ENCODE peak calls at places on chromosomes 12 and 14, in six cellular contexts. E is SK-N-SH, W is WERI-Rb-1, X is GM12878, J is PC-3, A is HCT116. F is an unnamed sample.

GRCh38 chr14:36652542-36653201 is 9.0 kb upstream of the PAX9 start:
- DNase-seq in A (no peak), W (no peak), E (no peak), J (peak; percentile 71), X (no peak), F (peak; percentile 34)

GRCh38 chr12:69898236-69898635 is 73.2 kb downstream of the MYRFL start:
- DNase-seq in X (no peak), E (no peak), W (no peak), A (no peak), J (no peak), F (no peak)

GRCh38 chr14:54200726-54201125 is 196.1 kb upstream of the CDKN3 start:
- DNase-seq in E (no peak), W (no peak), A (no peak), J (no peak), X (no peak), F (no peak)

GRCh38 chr12:5882511-5883185 is 62.4 kb downstream of the ANO2 start:
- DNase-seq in A (no peak), X (no peak), W (no peak), J (no peak), E (no peak), F (no peak)

GRCh38 chr14:94066089-94066676 is 14.8 kb downstream of the DDX24 start:
- DNase-seq in A (no peak), J (peak; percentile 20), W (no peak), X (no peak), E (no peak), F (peak; percentile 20)

GRCh38 chr14:103562135-103562384 is 397 bp downstream of the BAG5 start:
- DNase-seq in E (no peak), A (no peak), W (no peak), J (peak; percentile 20), X (no peak), F (peak; percentile 53)

GRCh38 chr14:31420013-31420318 is 384 bp downstream of the HEATR5A start:
- DNase-seq in X (no peak), E (peak; percentile 75), W (peak; percentile 61), J (peak; percentile 58), A (no peak), F (peak; percentile 49)

GRCh38 chr14:40574780-40575179 is 1031.9 kb upstream of the LRFN5 start:
- DNase-seq in A (no peak), W (no peak), X (no peak), E (no peak), J (no peak), F (no peak)

GRCh38 chr12:57280234-57281062 is 29.5 kb upstream of the STAC3 start:
- DNase-seq in A (peak; percentile 79), W (no peak), X (peak; percentile 74), J (peak; percentile 92), E (no peak), F (peak; percentile 86)
- H3K27ac ChIP-seq in A (peak overlapping the region; percentile 90), W (no peak overlapping the region), X (peak overlapping the region; percentile 61), J (peak overlapping the region; percentile 87), E (peak overlapping the region; percentile 84), F (peak overlapping the region; percentile 88)

GRCh38 chr14:99633913-99634312 is 11.0 kb upstream of the HHIPL1 start:
- DNase-seq in X (no peak), A (no peak), E (no peak), J (no peak), W (no peak), F (no peak)

GRCh38 chr14:99635116-99635515 is 9.8 kb upstream of the HHIPL1 start:
- DNase-seq in W (no peak), E (no peak), J (no peak), X (no peak), A (no peak), F (no peak)

GRCh38 chr14:99634443-99634842 is 10.5 kb upstream of the HHIPL1 start:
- DNase-seq in J (no peak), W (no peak), A (no peak), X (no peak), E (no peak), F (no peak)

GRCh38 chr14:99637624-99638023 is 7.3 kb upstream of the HHIPL1 start:
- DNase-seq in J (no peak), E (no peak), X (no peak), W (no peak), A (no peak), F (no peak)

GRCh38 chr14:99636487-99636886 is 8.4 kb upstream of the HHIPL1 start:
- DNase-seq in X (no peak), J (peak; percentile 2), E (no peak), A (no peak), W (no peak), F (no peak)
- TF ChIP-seq CTCF in X (no peak), J (no peak), E (no peak), A (no peak), W (no peak), F (no peak)

GRCh38 chr12:52515927-52516831 is 4.0 kb downstream of the KRT5 start:
- DNase-seq in X (no peak), J (peak; percentile 69), A (no peak), E (no peak), W (no peak), F (no peak)
- H3K27ac ChIP-seq in X (no peak overlapping the region), J (peak overlapping the region; percentile 26), A (no peak overlapping the region), E (no peak overlapping the region), W (no peak overlapping the region), F (peak overlapping the region; percentile 100)

GRCh38 chr12:51028126-51028810 is 2.1 kb upstream of the SLC11A2 start:
- DNase-seq in E (no peak), A (no peak), X (no peak), W (peak; percentile 44), J (peak; percentile 75), F (no peak)
- TF ChIP-seq CTCF in E (peak; percentile 39), A (peak; percentile 53), X (peak; percentile 63), W (peak; percentile 52), J (peak; percentile 69), F (peak; percentile 43)

DNA sequence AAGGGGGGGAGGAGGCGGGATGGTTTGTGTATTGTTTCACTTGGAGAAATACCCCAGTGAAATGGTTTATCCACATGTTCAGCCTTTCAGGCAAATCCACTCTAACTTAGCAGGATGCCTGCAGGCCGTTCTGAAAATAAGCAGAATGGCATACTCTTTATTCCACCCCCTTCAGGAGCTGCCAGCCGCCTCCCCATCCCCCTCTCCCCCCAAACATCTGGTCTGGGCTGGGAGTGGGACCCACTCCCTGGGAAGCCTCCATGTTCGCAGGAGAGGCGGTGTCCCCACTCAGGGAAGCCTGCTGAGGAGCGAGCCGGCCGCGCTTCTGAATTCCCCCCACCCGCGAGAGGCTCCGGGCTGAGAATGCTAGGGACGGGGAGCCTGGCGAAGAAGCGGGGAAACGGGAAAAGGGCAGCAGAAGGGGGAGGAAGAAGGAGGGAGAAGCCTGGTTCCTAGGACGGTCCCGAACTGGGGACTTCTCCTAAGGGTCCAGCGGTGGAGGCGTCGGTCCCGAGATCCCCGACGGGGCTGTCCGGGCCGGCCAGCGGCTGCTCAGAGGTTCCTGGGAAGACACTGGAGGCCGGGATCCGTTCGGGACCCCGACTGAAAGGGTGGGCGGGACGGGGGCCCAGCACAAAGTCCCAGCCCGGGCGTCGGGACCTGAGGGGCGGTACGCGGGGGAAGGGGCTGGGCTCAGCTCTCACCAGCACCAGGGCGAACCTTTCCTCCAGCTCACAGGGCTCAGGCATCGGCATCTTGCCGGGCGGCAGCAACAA is 666 bp downstream of the FMNL3 start:
- DNase-seq in A (no peak), E (peak; percentile 78), X (no peak), W (peak; percentile 37), J (no peak), F (peak; percentile 38)
- H3K27ac ChIP-seq in A (no peak overlapping the region), E (peak overlapping the region; percentile 88), X (peak overlapping the region; percentile 82), W (peak overlapping the region; percentile 92), J (no peak overlapping the region), F (peak overlapping the region; percentile 80)

GRCh38 chr14:73465833-73466532 is 7.6 kb upstream of the NUMB start:
- DNase-seq in E (no peak), X (no peak), W (no peak), J (peak; percentile 70), A (no peak), F (no peak)

GRCh38 chr14:73462815-73463214 is 4.5 kb upstream of the NUMB start:
- DNase-seq in W (no peak), J (no peak), X (no peak), A (no peak), E (peak; percentile 48), F (no peak)

GRCh38 chr14:73461478-73462077 is 3.2 kb upstream of the NUMB start:
- DNase-seq in X (no peak), W (no peak), E (no peak), A (no peak), J (no peak), F (no peak)

GRCh38 chr14:73462078-73462715 is 3.9 kb upstream of the NUMB start:
- DNase-seq in X (no peak), J (no peak), E (peak; percentile 62), A (no peak), W (peak; percentile 14), F (no peak)

GRCh38 chr14:73463411-73463810 is 5.1 kb upstream of the NUMB start:
- DNase-seq in E (no peak), A (no peak), J (peak; percentile 91), W (peak; percentile 19), X (no peak), F (peak; percentile 64)
- TF ChIP-seq CTCF in E (no peak), A (no peak), J (no peak), W (no peak), X (no peak), F (no peak)

GRCh38 chr14:32512813-32513212 is 183.7 kb downstream of the AKAP6 start:
- DNase-seq in J (no peak), W (no peak), E (no peak), A (no peak), X (no peak), F (no peak)
- H3K27ac ChIP-seq in J (no peak overlapping the region), W (no peak overlapping the region), E (peak overlapping the region; percentile 94), A (no peak overlapping the region), X (no peak overlapping the region), F (no peak overlapping the region)

GRCh38 chr12:4353785-4354208 is 25.7 kb downstream of the FGF23 start:
- DNase-seq in X (no peak), E (peak; percentile 46), J (peak; percentile 41), W (peak; percentile 39), A (no peak), F (peak; percentile 43)
- TF ChIP-seq CTCF in X (peak; percentile 34), E (peak; percentile 50), J (peak; percentile 51), W (peak; percentile 43), A (peak; percentile 59), F (peak; percentile 40)

F was measured in RWPE1.